ENCODE peak calls at places on chromosomes 3 and 15, in four cellular contexts. F is HL-60, Z is Karpas-422, E is WERI-Rb-1. V is an unnamed sample.
A peak's percentile ranks its signal among the peaks of the same experiment; 100 is the strongest.

GRCh38 chr3:52326976-52327375 is 10.9 kb downstream of the DNAH1 start:
- DNase-seq in F (no peak), Z (no peak), E (no peak), V (no peak)

GRCh38 chr3:72520205-72520604 is 328.0 kb downstream of the SHQ1 start:
- DNase-seq in E (no peak), Z (no peak), F (no peak), V (no peak)

GRCh38 chr3:193744822-193745684 is 152.0 kb downstream of the OPA1 start:
- DNase-seq in Z (no peak), F (no peak), E (no peak), V (peak; percentile 93)

GRCh38 chr15:33150993-33151392 is 43.5 kb downstream of the FMN1 start:
- DNase-seq in F (peak; percentile 9), Z (no peak), E (no peak), V (no peak)

GRCh38 chr3:119255214-119255613 is 14.5 kb upstream of the B4GALT4 start:
- DNase-seq in Z (no peak), E (no peak), F (no peak), V (no peak)

GRCh38 chr3:44883999-44884431 is 9.6 kb downstream of the TGM4 start:
- DNase-seq in E (no peak), F (no peak), Z (no peak), V (no peak)

GRCh38 chr3:64343692-64344440 is 118.6 kb upstream of the PRICKLE2 start:
- DNase-seq in F (no peak), Z (no peak), E (no peak), V (no peak)

GRCh38 chr15:80744826-80745225 is 34.3 kb upstream of the CEMIP start:
- DNase-seq in Z (no peak), F (no peak), E (no peak), V (no peak)

GRCh38 chr3:190780524-190780923 is 82.0 kb downstream of the GMNC start:
- DNase-seq in F (no peak), E (no peak), Z (no peak), V (no peak)

GRCh38 chr15:82968066-82968465 is 15.5 kb upstream of the HOMER2 start:
- DNase-seq in E (no peak), F (peak; percentile 39), Z (no peak), V (no peak)

GRCh38 chr15:38012894-38013293 is 78.5 kb downstream of the TMCO5A start:
- DNase-seq in E (no peak), F (no peak), Z (no peak), V (no peak)

GRCh38 chr15:62094398-62094797 is 27.6 kb downstream of the C2CD4A start:
- DNase-seq in F (no peak), Z (no peak), E (no peak), V (peak; percentile 41)

GRCh38 chr15:75785771-75786563 is 57.3 kb upstream of the UBE2Q2 start:
- DNase-seq in F (no peak), E (peak; percentile 87), Z (no peak), V (peak; percentile 64)

GRCh38 chr3:3015472-3016089 is 94.6 kb downstream of the IL5RA start:
- DNase-seq in E (no peak), F (no peak), Z (peak; percentile 66), V (peak; percentile 54)

GRCh38 chr15:98609144-98609852 is 39.0 kb upstream of the IGF1R start:
- DNase-seq in Z (no peak), F (no peak), E (no peak), V (no peak)

GRCh38 chr3:42300013-42300412 is 34.0 kb upstream of the CCK start:
- DNase-seq in E (no peak), Z (peak; percentile 70), F (peak; percentile 9), V (no peak)

GRCh38 chr3:195550723-195551122 is 7.6 kb upstream of the PPP1R2 start:
- DNase-seq in Z (no peak), F (no peak), E (no peak), V (no peak)

GRCh38 chr3:177703788-177704187 is 506.5 kb upstream of the TBL1XR1 start:
- DNase-seq in Z (no peak), F (no peak), E (no peak), V (no peak)

GRCh38 chr15:35956066-35956465 is 410.1 kb upstream of the DPH6 start:
- DNase-seq in E (no peak), Z (no peak), F (no peak), V (peak; percentile 71)

GRCh38 chr3:53137221-53137620 is 7.0 kb upstream of the RFT1 start:
- DNase-seq in F (no peak), E (no peak), Z (no peak), V (no peak)

GRCh38 chr3:13963137-13963886 is 83.4 kb upstream of the WNT7A start:
- DNase-seq in Z (no peak), F (no peak), E (no peak), V (no peak)